ENCODE peak calls at places on chromosomes 16 and 17, in seven cellular contexts. U is lower leg skin, D is cardiac fibroblast, R is foreskin fibroblast, I is fibroblast of pulmonary artery, H is A549, L is GM12864. A is an unnamed sample.

GRCh38 chr17:44071198-44071520 is 624 bp downstream of the G6PC3 start:
- DNase-seq in U (no peak), D (no peak), R (peak), I (no peak), H (no peak), L (no peak), A (peak)

GRCh38 chr17:19880393-19880792 is 12.7 kb upstream of the ULK2 start:
- DNase-seq in U (no peak), D (no peak), R (no peak), I (no peak), H (no peak), L (no peak), A (no peak)

GRCh38 chr16:66476328-66477027 is 49.4 kb downstream of the BEAN1 start:
- DNase-seq in U (no peak), D (peak), R (no peak), I (no peak), H (peak), L (no peak), A (no peak)

GRCh38 chr16:22306788-22307187 is 9.6 kb downstream of the POLR3E start:
- DNase-seq in U (no peak), D (no peak), R (no peak), I (no peak), H (no peak), L (no peak), A (no peak)

GRCh38 chr17:77831497-77832179 is 126.9 kb upstream of the TNRC6C start:
- DNase-seq in U (no peak), D (peak), R (peak), I (peak), H (no peak), L (no peak), A (peak)

GRCh38 chr17:44988256-44988942 is 20.3 kb upstream of the C1QL1 start:
- DNase-seq in U (no peak), D (no peak), R (no peak), I (no peak), H (no peak), L (no peak), A (no peak)

GRCh38 chr16:86201746-86202145 is 302.8 kb downstream of the IRF8 start:
- DNase-seq in U (no peak), D (no peak), R (no peak), I (no peak), H (no peak), L (no peak), A (no peak)

GRCh38 chr16:30458561-30459394 is 13.1 kb upstream of the SEPHS2 start:
- DNase-seq in U (no peak), D (no peak), R (no peak), I (no peak), H (no peak), L (peak), A (no peak)

GRCh38 chr16:74921051-74921450 is 63.9 kb downstream of the WDR59 start:
- DNase-seq in U (no peak), D (no peak), R (no peak), I (no peak), H (no peak), L (no peak), A (no peak)

GRCh38 chr17:28748852-28749515 is 5.2 kb downstream of the TRAF4 start:
- DNase-seq in U (no peak), D (no peak), R (no peak), I (no peak), H (peak), L (no peak), A (no peak)

GRCh38 chr17:59561042-59561441 is 4.4 kb upstream of the DHX40 start:
- DNase-seq in U (no peak), D (peak), R (peak), I (peak), H (peak), L (no peak), A (peak)

GRCh38 chr17:68600881-68601564 is at the start of gene FAM20A:
- DNase-seq in U (no peak), D (peak), R (no peak), I (no peak), H (peak), L (no peak), A (peak)

GRCh38 chr17:38870259-38871165 is 654 bp downstream of the LASP1 start:
- DNase-seq in U (peak), D (peak), R (peak), I (no peak), H (peak), L (no peak), A (peak)

GRCh38 chr17:66542967-66543525 is 240.6 kb downstream of the PRKCA start:
- DNase-seq in U (no peak), D (peak), R (no peak), I (peak), H (no peak), L (no peak), A (peak)

GRCh38 chr17:64780096-64781012 is 118.2 kb upstream of the SMURF2 start:
- DNase-seq in U (peak), D (no peak), R (no peak), I (no peak), H (peak), L (no peak), A (no peak)

GRCh38 chr17:21125862-21126261 is 902 bp upstream of the DHRS7B start:
- DNase-seq in U (no peak), D (no peak), R (no peak), I (no peak), H (no peak), L (no peak), A (no peak)

GRCh38 chr16:89325861-89326471 is 108.5 kb downstream of the ZNF778 start:
- DNase-seq in U (peak), D (peak), R (peak), I (peak), H (peak), L (no peak), A (peak)

GRCh38 chr16:29023279-29024278 is 38.7 kb downstream of the LAT start:
- DNase-seq in U (no peak), D (no peak), R (peak), I (peak), H (no peak), L (no peak), A (no peak)

GRCh38 chr17:7552621-7553051 is 3.8 kb downstream of the TNFSF12 start:
- DNase-seq in U (no peak), D (no peak), R (no peak), I (no peak), H (no peak), L (peak), A (no peak)

GRCh38 chr17:42281571-42282096 is 5.4 kb upstream of the STAT5B start:
- DNase-seq in U (no peak), D (no peak), R (no peak), I (no peak), H (no peak), L (no peak), A (no peak)

GRCh38 chr17:58330544-58330996 is 2.0 kb upstream of the TSPOAP1 start:
- DNase-seq in U (no peak), D (no peak), R (no peak), I (no peak), H (no peak), L (no peak), A (no peak)

GRCh38 chr17:58330997-58331814 is 2.6 kb upstream of the TSPOAP1 start:
- DNase-seq in U (no peak), D (no peak), R (no peak), I (no peak), H (no peak), L (peak), A (no peak)

GRCh38 chr17:58329035-58329807 is 626 bp upstream of the TSPOAP1 start:
- DNase-seq in U (no peak), D (no peak), R (no peak), I (no peak), H (no peak), L (peak), A (no peak)

GRCh38 chr17:58328195-58329034 is at the start of gene TSPOAP1:
- DNase-seq in U (no peak), D (no peak), R (no peak), I (no peak), H (no peak), L (peak), A (no peak)

DNA sequence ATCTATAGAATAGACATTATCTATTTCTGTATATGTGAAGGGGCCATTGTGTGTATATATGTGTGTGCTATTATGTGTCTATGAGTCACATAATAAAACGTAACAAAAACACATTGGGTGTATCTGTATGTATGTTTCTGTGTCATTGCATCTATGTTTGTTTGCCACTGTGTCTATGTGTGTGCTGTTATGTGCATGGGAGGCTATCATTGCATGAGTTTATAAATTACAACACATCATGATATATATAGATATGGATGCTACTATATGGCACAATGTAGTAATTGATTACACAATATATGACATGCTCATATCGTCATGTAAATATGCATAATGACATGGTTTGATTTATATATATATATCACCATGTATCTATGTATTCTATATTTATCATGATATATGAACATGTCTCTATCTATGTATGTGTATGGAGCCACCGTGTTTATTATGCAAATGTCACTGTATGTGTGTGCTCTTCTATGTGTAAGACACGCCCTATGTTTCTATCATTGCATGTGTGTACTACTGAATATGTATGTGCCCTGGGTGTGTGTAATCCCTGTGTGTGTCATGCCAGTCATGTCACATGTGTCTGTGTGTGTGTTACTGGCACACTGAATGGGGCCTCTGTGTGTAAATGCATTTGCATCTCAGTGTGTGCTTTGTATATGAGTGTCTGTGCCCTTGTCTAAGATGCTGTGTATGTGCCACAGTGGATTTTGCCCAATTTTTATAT is 1.4 kb upstream of the TSPOAP1 start:
- DNase-seq in U (no peak), D (no peak), R (no peak), I (no peak), H (no peak), L (peak), A (no peak)
- H3K4me3 ChIP-seq in U (no peak), D (no peak), R (no peak), I (no peak), H (no peak), L (peak), A (no peak)

DNA sequence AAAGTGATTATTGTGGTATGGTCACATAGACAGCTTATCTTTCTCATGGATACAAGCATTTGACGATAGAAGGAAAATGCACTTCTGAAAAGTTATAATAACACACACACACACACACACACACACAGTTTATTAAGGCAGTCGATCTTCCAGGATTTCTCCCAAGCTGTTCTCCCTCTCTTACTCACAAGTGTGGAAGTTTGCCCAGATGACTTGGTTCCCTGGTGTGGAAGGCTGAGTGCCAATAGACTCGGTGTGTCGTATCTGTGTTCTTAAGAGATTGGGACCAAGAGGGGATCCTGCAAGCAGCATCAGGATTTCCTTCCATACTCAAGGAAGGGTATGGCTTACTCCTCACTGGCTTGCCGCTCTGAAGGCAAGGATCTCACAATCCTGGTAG is 279.6 kb downstream of the HS3ST3B1 start:
- DNase-seq in U (no peak), D (no peak), R (peak), I (no peak), H (no peak), L (no peak), A (no peak)
- H3K4me3 ChIP-seq in U (no peak), D (no peak), R (no peak), I (no peak), H (no peak), L (no peak), A (no peak)

GRCh38 chr17:79010304-79010646 is 711 bp upstream of the CANT1 start:
- DNase-seq in U (no peak), D (no peak), R (no peak), I (no peak), H (no peak), L (no peak), A (no peak)
- H3K4me3 ChIP-seq in U (no peak), D (no peak), R (peak), I (peak), H (peak), L (peak), A (peak)

GRCh38 chr16:180101-180920 is at the start of gene HBQ1:
- DNase-seq in U (no peak), D (peak), R (no peak), I (peak), H (peak), L (no peak), A (no peak)
- H3K4me3 ChIP-seq in U (no peak), D (peak), R (peak), I (peak), H (peak), L (peak), A (peak)

DNA sequence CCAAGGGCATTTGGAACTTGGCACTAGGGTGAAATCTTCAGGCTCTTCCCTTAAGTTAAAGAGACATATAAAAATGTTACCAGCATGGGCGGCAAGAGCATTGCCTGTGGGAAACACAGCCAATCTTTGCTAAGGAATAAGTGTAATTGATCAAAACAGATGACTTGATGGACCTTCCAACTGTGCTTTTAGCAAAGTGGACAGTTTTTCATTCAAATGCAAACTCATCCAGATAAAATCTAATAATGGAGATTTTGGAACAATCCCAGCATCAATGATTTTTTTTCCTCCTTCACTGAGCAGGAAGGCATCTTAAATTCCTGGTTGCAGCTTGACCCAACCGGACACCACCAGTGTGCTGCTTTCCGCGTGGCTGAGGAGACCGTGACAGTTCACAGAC is 42.9 kb upstream of the BHLHA9 start:
- DNase-seq in U (no peak), D (no peak), R (no peak), I (no peak), H (no peak), L (no peak), A (no peak)
- H3K4me3 ChIP-seq in U (no peak), D (no peak), R (no peak), I (no peak), H (no peak), L (peak), A (no peak)

DNA sequence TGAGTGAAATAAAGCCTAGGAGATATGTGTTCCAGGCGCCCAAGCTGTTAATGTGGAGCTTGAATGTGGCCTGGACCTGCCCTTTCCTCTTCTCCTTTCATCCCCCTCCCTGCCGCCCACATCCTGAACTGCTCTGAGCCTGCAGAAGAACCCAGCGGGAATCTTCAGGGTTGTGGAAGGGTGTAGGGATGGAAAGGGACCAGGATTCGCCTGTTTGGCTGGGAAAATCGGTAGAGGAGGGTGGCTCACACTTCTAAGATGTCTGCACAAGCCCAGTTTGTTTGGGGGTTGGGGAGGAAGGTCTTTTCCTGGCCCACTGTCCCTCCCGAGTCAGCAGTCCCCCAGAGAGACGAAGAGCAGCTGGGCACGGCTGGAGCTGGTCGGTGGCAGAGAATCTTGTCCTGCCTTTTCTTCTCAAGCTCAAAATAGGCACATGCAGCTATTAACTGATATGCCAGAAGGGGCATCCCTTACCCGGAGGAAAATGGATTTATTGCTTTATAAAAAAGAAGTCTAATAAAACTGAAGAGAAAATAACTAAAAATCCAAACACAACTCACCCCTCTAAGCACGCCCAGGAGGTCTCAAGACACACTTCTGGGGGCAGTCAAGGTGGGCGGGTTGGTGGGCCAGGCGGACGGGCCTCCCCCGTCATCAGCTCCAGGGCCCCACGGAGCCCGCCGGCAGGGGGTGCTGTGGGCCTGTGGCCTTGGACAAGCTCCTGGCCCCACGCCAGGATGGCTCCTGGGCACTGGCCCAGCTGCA is 11.5 kb upstream of the PITPNA start:
- DNase-seq in U (no peak), D (peak), R (peak), I (peak), H (peak), L (no peak), A (peak)
- H3K4me3 ChIP-seq in U (no peak), D (no peak), R (no peak), I (no peak), H (no peak), L (no peak), A (no peak)

A was measured in fibroblast of the aortic adventitia.